ENCODE peak calls at places on chromosome 13, in four cellular contexts. G, K, N and H are unnamed samples.

GRCh38 chr13:35978607-35979316 is 152.4 kb downstream of the DCLK1 start:
- DNase-seq in G (peak), K (no peak), N (peak), H (peak)

GRCh38 chr13:67156718-67157049 is 73.5 kb downstream of the PCDH9 start:
- DNase-seq in G (no peak), K (no peak), N (no peak), H (no peak)

GRCh38 chr13:66347718-66348117 is 882.4 kb downstream of the PCDH9 start:
- DNase-seq in G (no peak), K (no peak), N (no peak), H (no peak)

GRCh38 chr13:36163303-36163702 is 32.1 kb upstream of the DCLK1 start:
- DNase-seq in G (no peak), K (no peak), N (no peak), H (no peak)

GRCh38 chr13:83449666-83450395 is 432.4 kb downstream of the SLITRK1 start:
- DNase-seq in G (no peak), K (no peak), N (peak), H (no peak)

GRCh38 chr13:30340367-30341184 is 33.2 kb upstream of the KATNAL1 start:
- DNase-seq in G (no peak), K (peak), N (no peak), H (peak)

GRCh38 chr13:109818891-109819290 is 32.5 kb upstream of the IRS2 start:
- DNase-seq in G (no peak), K (no peak), N (no peak), H (peak)

GRCh38 chr13:85137516-85137915 is 661.7 kb downstream of the SLITRK6 start:
- DNase-seq in G (no peak), K (no peak), N (no peak), H (no peak)

GRCh38 chr13:32538234-32538620 is 368 bp downstream of the N4BP2L2 start:
- DNase-seq in G (no peak), K (peak), N (peak), H (no peak)

GRCh38 chr13:97165527-97166425 is 56.4 kb upstream of the MBNL2 start:
- DNase-seq in G (no peak), K (no peak), N (no peak), H (no peak)

GRCh38 chr13:96450635-96451034 is 360.7 kb downstream of the HS6ST3 start:
- DNase-seq in G (no peak), K (no peak), N (no peak), H (no peak)

GRCh38 chr13:49443689-49444516 is at the start of the genes CAB39L and SETDB2:
- DNase-seq in G (peak), K (peak), N (peak), H (peak)
- TF ChIP-seq CTCF in G (peak), K (peak), N (no peak), H (peak)

GRCh38 chr13:106471957-106472543 is 63.4 kb downstream of the EFNB2 start:
- DNase-seq in G (no peak), K (no peak), N (peak), H (peak)
- H3K4me3 ChIP-seq in G (no peak), K (peak), N (peak), H (no peak)

GRCh38 chr13:100594731-100595130 is 6.1 kb upstream of the GGACT start:
- DNase-seq in G (peak), K (no peak), N (no peak), H (no peak)
- TF ChIP-seq CTCF in G (peak), K (no peak), N (peak), H (peak)

GRCh38 chr13:25727776-25728175 is 324.0 kb downstream of the SHISA2 start:
- DNase-seq in G (no peak), K (no peak), N (no peak), H (no peak)
- H3K4me3 ChIP-seq in G (no peak), K (no peak), N (no peak), H (no peak)

DNA sequence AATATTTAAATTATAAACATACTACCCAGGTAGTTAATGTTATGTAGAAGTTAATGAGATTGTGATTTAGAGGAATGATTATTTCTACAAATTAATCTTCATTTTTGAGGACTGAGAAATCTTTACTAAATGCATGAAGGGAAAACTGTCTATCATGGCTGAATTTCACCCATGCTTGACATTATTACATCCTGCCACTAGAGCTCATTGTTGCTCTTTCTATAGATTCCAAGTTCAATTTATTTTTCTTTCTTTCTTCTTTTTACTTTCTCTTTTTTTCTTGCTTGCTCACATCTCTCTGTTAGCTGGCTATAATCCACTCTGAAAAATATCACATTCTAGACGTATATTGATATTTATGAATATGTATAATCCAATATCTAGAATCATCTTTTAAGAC is 505.0 kb upstream of the KLHL1 start:
- DNase-seq in G (no peak), K (no peak), N (no peak), H (no peak)
- TF ChIP-seq CTCF in G (peak), K (no peak), N (no peak), H (no peak)

GRCh38 chr13:42379241-42379640 is 107.3 kb downstream of the AKAP11 start:
- DNase-seq in G (no peak), K (no peak), N (no peak), H (no peak)

GRCh38 chr13:42380420-42381164 is 108.6 kb downstream of the AKAP11 start:
- DNase-seq in G (no peak), K (no peak), N (no peak), H (no peak)

GRCh38 chr13:42384265-42384664 is 112.3 kb downstream of the AKAP11 start:
- DNase-seq in G (no peak), K (no peak), N (no peak), H (peak)

GRCh38 chr13:42378383-42378780 is 106.4 kb downstream of the AKAP11 start:
- DNase-seq in G (no peak), K (no peak), N (no peak), H (no peak)

DNA sequence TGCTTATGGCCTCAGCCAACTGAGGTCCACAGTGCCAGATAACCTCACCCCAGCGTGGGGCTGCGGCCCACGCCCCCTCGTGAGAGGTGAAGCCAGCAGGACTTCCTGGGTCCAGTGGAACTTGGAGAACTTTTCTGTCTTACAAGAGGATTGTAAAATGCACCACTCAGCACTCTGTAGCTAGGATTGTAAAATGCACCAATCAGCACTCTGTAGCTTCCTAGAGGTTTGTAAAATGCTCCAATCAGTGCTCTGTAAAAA is 109.1 kb downstream of the AKAP11 start:
- DNase-seq in G (no peak), K (no peak), N (no peak), H (no peak)
- H3K4me3 ChIP-seq in G (no peak), K (no peak), N (no peak), H (no peak)

GRCh38 chr13:24165746-24166145 is 5.2 kb downstream of the SPATA13 start:
- DNase-seq in G (no peak), K (no peak), N (no peak), H (peak)

GRCh38 chr13:24159921-24160324 is 597 bp upstream of the SPATA13 start:
- DNase-seq in G (no peak), K (no peak), N (no peak), H (no peak)

GRCh38 chr13:24161010-24161775 is 673 bp downstream of the SPATA13 start:
- DNase-seq in G (no peak), K (peak), N (no peak), H (no peak)

GRCh38 chr13:24161980-24162517 is 1.5 kb downstream of the SPATA13 start:
- DNase-seq in G (no peak), K (no peak), N (no peak), H (no peak)

DNA sequence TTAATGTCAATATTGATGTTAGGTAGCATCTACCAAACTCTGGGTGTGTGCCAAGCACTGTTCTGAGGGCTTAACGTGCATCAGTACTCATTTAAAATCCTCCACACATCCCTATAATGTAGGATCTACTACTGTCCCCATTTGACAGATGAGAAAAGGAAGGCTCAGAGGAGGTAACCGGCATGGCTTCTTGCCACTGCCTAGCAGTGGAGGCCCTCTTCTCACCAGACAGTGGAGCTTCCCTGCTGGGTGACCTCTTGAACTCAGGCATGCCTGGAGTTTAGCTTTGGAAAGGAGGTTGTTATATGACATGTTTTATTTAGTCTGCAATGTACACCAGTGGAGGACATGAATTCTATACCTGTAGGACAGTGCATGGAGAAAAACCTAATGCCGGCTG is 2.1 kb downstream of the SPATA13 start:
- DNase-seq in G (no peak), K (no peak), N (no peak), H (no peak)
- TF ChIP-seq CTCF in G (no peak), K (no peak), N (no peak), H (no peak)

DNA sequence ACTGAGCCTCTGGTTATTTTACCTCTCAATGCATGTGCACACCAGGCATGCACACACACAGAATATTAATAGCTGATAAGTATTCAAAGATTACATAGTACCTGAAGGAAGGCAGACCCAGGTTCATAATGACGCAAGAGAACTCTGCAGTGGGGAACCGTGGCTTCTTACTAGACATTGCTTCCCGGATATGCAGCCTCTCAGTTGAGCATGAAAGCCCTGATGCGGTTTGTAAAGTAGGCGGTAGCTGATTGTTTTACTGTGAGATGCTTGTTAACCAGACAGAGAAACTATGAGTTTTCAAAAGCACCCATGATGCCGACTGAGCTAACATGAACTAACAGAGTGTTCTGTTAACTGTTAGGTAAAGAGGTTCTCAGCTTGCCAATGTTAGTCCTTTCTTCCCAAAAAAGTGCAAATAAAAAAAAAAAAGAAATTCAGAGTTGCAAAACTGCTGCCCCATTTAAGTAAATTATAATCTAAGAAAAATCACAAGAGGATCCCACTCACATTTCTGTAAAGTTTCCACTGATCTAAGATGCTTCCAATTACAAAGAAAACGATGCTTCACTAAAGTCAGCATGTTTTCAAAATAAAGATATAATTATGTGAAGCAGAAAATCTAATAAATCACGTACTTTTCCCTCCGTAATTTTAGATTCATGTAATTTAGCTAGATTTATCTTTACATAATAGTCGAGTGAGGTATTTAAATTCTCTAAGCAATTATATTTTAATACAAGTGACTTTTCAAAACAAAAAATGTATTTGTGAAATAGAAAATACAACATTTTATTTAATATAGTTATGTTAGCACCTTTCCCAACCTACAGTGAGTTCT is 2.2 kb downstream of the FLT1 start:
- DNase-seq in G (no peak), K (no peak), N (no peak), H (peak)
- H3K4me3 ChIP-seq in G (no peak), K (peak), N (no peak), H (peak)

GRCh38 chr13:39037880-39038568 is at the start of the genes NHLRC3 and PROSER1:
- DNase-seq in G (peak), K (peak), N (peak), H (peak)
- TF ChIP-seq CTCF in G (no peak), K (no peak), N (no peak), H (no peak)

DNA sequence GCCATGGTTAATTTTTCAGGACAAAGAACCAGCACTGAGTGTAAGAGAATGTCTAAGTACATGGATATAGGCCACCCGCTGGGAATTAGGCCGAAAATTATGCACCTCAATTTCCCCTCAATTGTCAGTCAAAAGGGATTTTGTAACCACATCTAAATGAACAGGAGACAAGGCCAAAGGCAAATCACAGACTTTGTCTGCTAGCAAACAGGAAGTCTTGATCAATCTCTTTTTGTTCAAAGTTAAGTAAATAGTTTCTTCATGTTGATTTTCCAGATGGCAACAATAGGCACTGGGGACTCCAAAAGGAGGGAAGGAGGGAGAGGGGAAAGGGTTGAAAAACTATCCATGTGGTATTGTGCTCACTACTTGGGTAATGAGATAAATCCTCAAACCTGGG is 276.0 kb downstream of the COG6 start:
- DNase-seq in G (no peak), K (no peak), N (no peak), H (no peak)
- H3K4me3 ChIP-seq in G (no peak), K (no peak), N (no peak), H (no peak)